ENCODE peak calls at places on chromosomes 3 and 15, in nine cellular contexts. H is mammary epithelial cell; E is GM23248; I is CD4-positive, CD25-positive, alpha-beta regulatory T cell; V is tibial artery; A is SK-N-SH; Q is body of pancreas; M is Caco-2; S is esophagus squamous epithelium. Y is an unnamed sample. For H3K4me1, the result is how much of the 10 kb centered on the place peaks cover.

GRCh38 chr3:15292765-15293522 is 39.4 kb downstream of the SH3BP5 start:
- DNase-seq in M (no peak), V (peak), I (no peak), S (no peak), E (no peak), Q (peak), A (no peak), H (no peak), Y (no peak)

GRCh38 chr3:187889601-187890404 is 144.5 kb upstream of the BCL6 start:
- DNase-seq in E (peak), H (no peak), V (peak), Q (no peak), A (no peak), I (no peak), M (peak), S (no peak), Y (no peak)

GRCh38 chr3:27449530-27450150 is 34.5 kb downstream of the SLC4A7 start:
- DNase-seq in S (no peak), H (no peak), I (no peak), E (no peak), V (no peak), M (no peak), A (no peak), Q (no peak), Y (no peak)

GRCh38 chr3:148600440-148600839 is 97.3 kb upstream of the AGTR1 start:
- DNase-seq in Q (no peak), M (no peak), E (no peak), H (no peak), S (no peak), I (no peak), V (no peak), A (no peak), Y (no peak)

GRCh38 chr15:39108021-39108420 is 472.9 kb upstream of the THBS1 start:
- DNase-seq in S (no peak), I (no peak), A (no peak), Q (no peak), V (no peak), E (peak), H (no peak), M (no peak), Y (no peak)

GRCh38 chr3:70065666-70066253 is 66.2 kb downstream of the SAMMSON start:
- DNase-seq in I (no peak), M (no peak), A (peak), E (no peak), S (no peak), V (no peak), H (no peak), Q (no peak), Y (no peak)

GRCh38 chr3:158110658-158111018 is 749 bp downstream of the RSRC1 start:
- DNase-seq in M (no peak), S (no peak), Q (no peak), E (no peak), V (no peak), I (no peak), H (no peak), A (no peak), Y (no peak)

GRCh38 chr3:85576091-85576690 is 617.4 kb downstream of the CADM2 start:
- DNase-seq in A (peak), V (peak), S (no peak), I (peak), E (peak), Q (peak), H (peak), M (peak), Y (no peak)

GRCh38 chr15:45641374-45641778 is 6.5 kb downstream of the SQOR start:
- DNase-seq in S (no peak), E (peak), H (peak), Q (peak), I (no peak), A (no peak), V (peak), M (peak), Y (peak)

GRCh38 chr15:101192081-101192480 is 59.8 kb downstream of the CHSY1 start:
- DNase-seq in V (no peak), Q (no peak), H (no peak), E (no peak), A (no peak), I (no peak), M (no peak), S (no peak), Y (no peak)

GRCh38 chr15:89179966-89180875 is 41.2 kb downstream of the RLBP1 start:
- DNase-seq in A (no peak), E (no peak), H (peak), I (no peak), Q (no peak), M (no peak), S (no peak), V (no peak), Y (no peak)

GRCh38 chr3:88149146-88149515 is 628 bp upstream of the C3orf38 start:
- DNase-seq in I (no peak), S (no peak), E (peak), H (peak), V (no peak), Q (no peak), A (peak), M (peak), Y (peak)

GRCh38 chr3:56976666-56977560 is 83.6 kb upstream of the SPATA12 start:
- DNase-seq in I (no peak), M (no peak), S (no peak), V (no peak), Q (no peak), A (peak), H (no peak), E (peak), Y (no peak)

GRCh38 chr3:72604287-72604686 is 244.0 kb downstream of the SHQ1 start:
- DNase-seq in Q (no peak), H (no peak), I (no peak), A (no peak), S (no peak), V (no peak), E (peak), M (no peak), Y (peak)

GRCh38 chr3:186670148-186670547 is 4.3 kb downstream of the HRG start:
- DNase-seq in H (peak), V (no peak), S (no peak), Q (no peak), I (no peak), E (no peak), A (no peak), M (no peak), Y (no peak)

GRCh38 chr15:46713045-46713444 is 1004.3 kb upstream of the SEMA6D start:
- DNase-seq in S (no peak), M (no peak), A (no peak), E (no peak), I (no peak), V (no peak), H (no peak), Q (no peak), Y (no peak)
- H3K4me1 ChIP-seq in S (under half), M (under half), A (under half), E (under half), I (under half), V (under half), H (under half), Q (under half), Y (under half)

DNA sequence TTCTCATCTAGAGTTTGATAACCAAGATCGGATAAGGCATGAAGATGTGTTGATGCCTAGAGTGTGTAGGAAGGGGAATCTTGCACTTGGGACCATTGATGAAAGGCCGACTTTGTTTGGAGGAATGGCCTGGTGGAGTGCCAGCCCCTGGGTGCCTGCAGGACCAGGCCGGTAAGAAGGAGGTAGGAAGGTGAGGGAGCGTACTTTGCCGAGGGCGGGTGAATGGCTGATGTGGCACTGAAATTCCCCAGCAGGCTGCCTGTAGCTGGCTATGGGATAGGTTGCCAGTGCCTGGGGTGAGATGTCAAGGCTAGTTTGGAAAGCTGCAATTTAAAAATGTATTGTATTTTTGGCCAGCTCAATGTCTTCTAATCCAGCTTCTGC is 244.5 kb upstream of the ZPLD1 start:
- DNase-seq in V (no peak), I (no peak), M (no peak), S (no peak), Q (no peak), E (no peak), A (no peak), H (peak), Y (no peak)
- H3K4me1 ChIP-seq in V (under half), I (under half), M (under half), S (under half), Q (under half), E (under half), A (under half), H (half or more), Y (half or more)

GRCh38 chr15:70035051-70035718 is 62.5 kb downstream of the TLE3 start:
- DNase-seq in I (no peak), E (no peak), S (no peak), V (no peak), A (no peak), Q (no peak), M (peak), H (no peak), Y (no peak)
- H3K4me1 ChIP-seq in I (under half), E (under half), S (under half), V (under half), A (under half), Q (under half), M (under half), H (under half), Y (under half)

DNA sequence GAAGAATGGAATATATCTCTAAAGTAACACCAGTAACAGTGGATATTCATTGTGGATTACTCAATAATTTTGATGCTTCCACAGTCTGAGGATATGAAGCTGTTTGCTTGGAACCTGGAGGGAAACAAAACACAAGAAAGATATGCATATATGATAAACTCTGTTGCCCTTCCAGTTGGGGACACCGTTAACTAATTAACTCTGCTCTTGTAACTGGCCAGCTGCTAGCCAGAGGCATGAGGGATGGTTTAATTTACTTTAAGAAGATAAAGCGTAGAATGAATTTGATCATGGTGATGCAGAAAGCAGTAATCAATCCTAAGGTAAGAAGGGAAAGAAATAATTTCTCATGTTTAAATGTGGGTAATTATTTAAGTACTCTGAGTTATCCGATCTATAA is 442.6 kb downstream of the NAALADL2 start:
- DNase-seq in H (no peak), V (no peak), S (no peak), Q (no peak), E (no peak), I (no peak), M (no peak), A (no peak), Y (no peak)
- H3K4me1 ChIP-seq in H (under half), V (under half), S (under half), Q (under half), E (under half), I (under half), M (under half), A (under half), Y (under half)

GRCh38 chr15:63513271-63513670 is 8.9 kb downstream of the USP3 start:
- DNase-seq in E (no peak), S (no peak), I (no peak), V (no peak), A (no peak), Q (no peak), M (no peak), H (no peak), Y (no peak)
- H3K4me1 ChIP-seq in E (under half), S (half or more), I (half or more), V (under half), A (under half), Q (half or more), M (under half), H (under half), Y (half or more)

DNA sequence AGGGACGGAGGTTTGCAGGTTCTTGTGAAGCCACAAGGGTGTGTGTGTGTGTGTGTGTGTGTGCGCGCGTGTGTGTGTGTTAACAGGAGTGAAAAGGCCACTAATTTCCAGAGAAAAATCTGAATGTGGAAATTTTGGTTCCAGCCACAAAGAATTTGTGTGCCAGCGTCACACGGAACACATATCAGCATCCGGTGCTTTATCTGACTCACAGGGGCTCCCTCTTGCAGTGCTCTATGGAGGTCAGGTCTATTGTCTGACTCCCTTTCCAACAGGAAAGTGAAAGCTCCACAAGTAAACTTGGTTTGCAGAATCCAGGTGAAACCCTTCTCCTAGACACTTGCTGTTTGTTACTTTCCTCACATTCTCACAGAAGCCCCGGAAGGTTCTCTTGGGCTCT is 6.2 kb downstream of the CLDN11 start:
- DNase-seq in Q (no peak), S (no peak), E (no peak), I (no peak), A (no peak), H (no peak), V (no peak), M (no peak), Y (no peak)
- H3K4me1 ChIP-seq in Q (under half), S (under half), E (under half), I (under half), A (under half), H (under half), V (under half), M (under half), Y (under half)

DNA sequence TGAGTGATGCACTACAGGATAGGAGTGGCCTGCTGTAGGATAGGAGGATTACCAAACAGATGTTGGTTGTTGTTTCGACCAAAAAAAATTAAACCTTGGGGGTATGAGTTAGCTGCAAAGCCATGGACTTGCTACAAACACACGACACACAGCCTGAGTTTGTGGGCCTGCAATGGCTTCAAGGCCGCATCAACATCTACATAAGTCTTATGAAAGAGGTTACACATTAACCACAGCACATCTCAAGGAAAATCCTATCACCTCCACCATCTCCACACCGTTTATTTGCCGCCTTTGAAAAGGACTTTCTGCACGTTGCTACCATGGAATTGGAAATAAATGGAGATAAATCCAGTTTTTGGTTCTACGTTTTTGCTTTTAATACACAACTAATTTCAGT is 23.0 kb downstream of the LRIG1 start:
- DNase-seq in V (no peak), M (peak), H (no peak), A (no peak), I (no peak), Q (no peak), E (no peak), S (no peak), Y (no peak)
- H3K4me1 ChIP-seq in V (half or more), M (half or more), H (under half), A (under half), I (half or more), Q (half or more), E (under half), S (under half), Y (under half)

DNA sequence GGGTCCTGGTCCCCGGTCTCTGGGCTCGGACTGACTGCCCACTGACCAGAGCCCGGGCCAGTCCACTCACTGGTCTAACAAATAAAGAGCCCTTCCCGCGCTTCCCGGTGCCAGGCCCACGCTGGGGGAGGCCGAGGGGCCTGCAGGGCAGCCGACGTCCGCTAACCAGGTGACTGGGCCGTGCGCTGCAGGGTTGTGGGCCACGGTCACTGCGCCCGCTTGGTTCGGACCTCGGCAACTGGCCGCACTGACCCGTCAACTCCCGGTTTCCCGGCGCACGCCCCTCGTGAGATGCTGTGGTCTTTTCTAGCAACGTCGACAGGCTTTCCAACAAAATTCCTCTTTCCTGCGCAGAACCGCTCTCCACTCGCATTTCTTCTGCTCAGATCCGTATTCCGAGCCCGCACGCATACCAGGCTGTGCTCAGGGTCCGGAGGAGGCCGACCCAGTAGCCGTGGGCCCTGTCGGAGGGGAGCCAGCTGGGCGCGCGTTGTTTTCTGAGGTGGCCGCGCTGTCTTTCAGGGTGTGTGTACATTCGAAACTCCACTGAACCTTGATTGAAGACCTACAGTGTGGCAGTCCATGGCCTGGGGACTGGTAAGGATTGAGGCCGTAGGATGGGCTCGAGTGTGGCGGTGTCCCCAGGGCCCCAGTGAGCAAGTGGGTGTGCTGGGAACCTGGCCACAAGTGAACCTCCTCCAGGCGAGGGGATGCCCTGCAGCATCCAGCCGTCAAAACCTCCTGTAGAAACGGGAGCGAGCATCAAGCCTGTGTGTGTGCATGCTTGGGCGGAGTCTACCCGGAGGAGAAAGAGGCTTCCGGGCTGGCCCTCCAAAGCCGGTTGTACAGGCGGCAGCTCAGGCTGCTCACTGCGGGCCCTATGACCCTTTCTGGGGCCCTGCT is 875 bp upstream of the NT5DC2 start:
- DNase-seq in S (no peak), V (no peak), Q (peak), A (peak), H (no peak), E (peak), I (no peak), M (peak), Y (peak)
- H3K4me1 ChIP-seq in S (half or more), V (half or more), Q (under half), A (half or more), H (under half), E (under half), I (under half), M (under half), Y (under half)

Y was measured in foreskin keratinocyte.